ENCODE peak calls at places on chromosomes 6 and 20, in ten cellular contexts. L is CD4-positive, alpha-beta T cell; P is neural progenitor cell; J is epithelial cell of prostate; K is chondrocyte; R is HEK293T; F is stimulated activated CD4-positive, alpha-beta T cell treated with anti-CD3 and anti-CD28 coated beads, TNF-alpha, amount 100 ng/mL, for 48 hours; V is activated CD4-positive, alpha-beta T cell treated with anti-CD3 and anti-CD28 coated beads for 24 hours; W is prostate gland; N is NK-92 treated with Interleukin-12 subunit alpha and Interleukin-12 subunit beta, amount 100 ng/mL, for 24 hours. C is an unnamed sample.

GRCh38 chr20:50320910-50321796 is 130.5 kb downstream of the CEBPB start:
- DNase-seq in L (no peak), P (peak; percentile 85), J (peak; percentile 87), K (no peak), R (peak; percentile 45), F (no peak), V (peak; percentile 10), W (peak; percentile 87), N (peak; percentile 94), C (no peak)

GRCh38 chr20:52312131-52312729 is 120.7 kb upstream of the ZFP64 start:
- DNase-seq in L (peak; percentile 43), P (peak; percentile 76), J (no peak), K (no peak), R (peak; percentile 60), F (no peak), V (peak; percentile 21), W (peak; percentile 45), N (no peak), C (peak; percentile 47)

GRCh38 chr6:73236147-73236750 is 11.0 kb upstream of the KHDC1L start:
- DNase-seq in L (no peak), P (no peak), J (peak; percentile 76), K (no peak), R (no peak), F (no peak), V (no peak), W (no peak), N (no peak), C (no peak)

GRCh38 chr6:21598662-21599061 is 5.1 kb downstream of the SOX4 start:
- DNase-seq in L (no peak), P (no peak), J (no peak), K (no peak), R (no peak), F (no peak), V (no peak), W (no peak), N (no peak), C (no peak)

GRCh38 chr6:142796024-142796423 is 149.0 kb downstream of the HIVEP2 start:
- DNase-seq in L (no peak), P (no peak), J (no peak), K (no peak), R (no peak), F (no peak), V (no peak), W (no peak), N (no peak), C (no peak)

GRCh38 chr6:148164645-148165044 is 178.0 kb upstream of the SASH1 start:
- DNase-seq in L (no peak), P (no peak), J (no peak), K (no peak), R (no peak), F (no peak), V (no peak), W (no peak), N (no peak), C (no peak)

GRCh38 chr6:423799-424345 is 32.3 kb downstream of the IRF4 start:
- DNase-seq in L (no peak), P (no peak), J (no peak), K (no peak), R (no peak), F (no peak), V (no peak), W (no peak), N (no peak), C (no peak)

GRCh38 chr20:36614781-36615557 is 9.4 kb downstream of the RAB5IF start:
- DNase-seq in L (no peak), P (no peak), J (no peak), K (no peak), R (no peak), F (no peak), V (no peak), W (no peak), N (no peak), C (no peak)

GRCh38 chr6:47407295-47408281 is 70.0 kb upstream of the CD2AP start:
- DNase-seq in L (no peak), P (no peak), J (no peak), K (no peak), R (no peak), F (no peak), V (no peak), W (no peak), N (no peak), C (no peak)

GRCh38 chr6:38346291-38347079 is 293.2 kb downstream of the BTBD9 start:
- DNase-seq in L (no peak), P (no peak), J (no peak), K (no peak), R (no peak), F (no peak), V (no peak), W (no peak), N (no peak), C (no peak)

C was measured in NCI-H1436.